ENCODE peak calls at places on chromosomes 13 and 19, in nine cellular contexts. Y is Peyer's patch, W is GM12892, R is body of pancreas, D is esophagus muscularis mucosa, A is stomach, G is testis, C is A549, S is tibial nerve. H is an unnamed sample.
A peak's percentile ranks its signal among the peaks of the same experiment; 100 is the strongest.

GRCh38 chr13:96734499-96734898 is 259.8 kb downstream of the OXGR1 start:
- DNase-seq in Y (no peak), W (no peak), R (no peak), D (no peak), A (no peak), G (no peak), C (no peak), S (no peak), H (no peak)

GRCh38 chr13:46374710-46375109 is 12.3 kb downstream of the RUBCNL start:
- DNase-seq in Y (no peak), W (no peak), R (no peak), D (no peak), A (no peak), G (no peak), C (no peak), S (no peak), H (no peak)

GRCh38 chr13:64817721-64818120 is 2412.4 kb downstream of the PCDH9 start:
- DNase-seq in Y (no peak), W (no peak), R (no peak), D (no peak), A (no peak), G (no peak), C (no peak), S (no peak), H (no peak)

GRCh38 chr19:47509170-47509847 is 5.6 kb downstream of the NAPA start:
- DNase-seq in Y (no peak), W (no peak), R (no peak), D (no peak), A (no peak), G (no peak), C (no peak), S (no peak), H (no peak)

GRCh38 chr13:47179321-47179720 is 282.5 kb upstream of the HTR2A start:
- DNase-seq in Y (no peak), W (no peak), R (no peak), D (no peak), A (no peak), G (no peak), C (no peak), S (no peak), H (no peak)

GRCh38 chr13:34017231-34017630 is 199.3 kb downstream of the RFC3 start:
- DNase-seq in Y (no peak), W (no peak), R (no peak), D (no peak), A (no peak), G (no peak), C (no peak), S (no peak), H (no peak)

GRCh38 chr13:38952827-38953226 is 37.8 kb downstream of the STOML3 start:
- DNase-seq in Y (no peak), W (no peak), R (no peak), D (no peak), A (no peak), G (no peak), C (no peak), S (no peak), H (no peak)

GRCh38 chr19:17933414-17934129 is 757 bp downstream of the CCDC124 start:
- DNase-seq in Y (peak; percentile 44), W (no peak), R (no peak), D (no peak), A (no peak), G (no peak), C (no peak), S (no peak), H (peak; percentile 59)

GRCh38 chr13:35598233-35598632 is 121.7 kb upstream of the MAB21L1 start:
- DNase-seq in Y (no peak), W (no peak), R (no peak), D (no peak), A (no peak), G (no peak), C (no peak), S (no peak), H (no peak)

GRCh38 chr13:25330541-25330940 is 29.1 kb downstream of the NUP58 start:
- DNase-seq in Y (no peak), W (no peak), R (no peak), D (no peak), A (no peak), G (no peak), C (no peak), S (no peak), H (no peak)

GRCh38 chr19:49877879-49878743 is 609 bp downstream of the TBC1D17 start:
- DNase-seq in Y (peak; percentile 99), W (peak; percentile 99), R (peak; percentile 98), D (peak; percentile 100), A (peak; percentile 99), G (peak; percentile 99), C (peak; percentile 98), S (peak; percentile 98), H (peak; percentile 99)

GRCh38 chr19:49877020-49877878 is at the start of the genes AKT1S1 and TBC1D17:
- DNase-seq in Y (peak; percentile 99), W (peak; percentile 96), R (peak; percentile 100), D (peak; percentile 100), A (peak; percentile 99), G (peak; percentile 99), C (peak; percentile 100), S (peak; percentile 97), H (peak; percentile 100)

GRCh38 chr19:49875177-49875576 is 2.0 kb downstream of the AKT1S1 start:
- DNase-seq in Y (no peak), W (no peak), R (no peak), D (no peak), A (no peak), G (no peak), C (no peak), S (no peak), H (no peak)

GRCh38 chr19:49875801-49876421 is 1.2 kb downstream of the AKT1S1 start:
- DNase-seq in Y (peak; percentile 68), W (no peak), R (no peak), D (no peak), A (no peak), G (peak; percentile 71), C (peak; percentile 79), S (no peak), H (no peak)

DNA sequence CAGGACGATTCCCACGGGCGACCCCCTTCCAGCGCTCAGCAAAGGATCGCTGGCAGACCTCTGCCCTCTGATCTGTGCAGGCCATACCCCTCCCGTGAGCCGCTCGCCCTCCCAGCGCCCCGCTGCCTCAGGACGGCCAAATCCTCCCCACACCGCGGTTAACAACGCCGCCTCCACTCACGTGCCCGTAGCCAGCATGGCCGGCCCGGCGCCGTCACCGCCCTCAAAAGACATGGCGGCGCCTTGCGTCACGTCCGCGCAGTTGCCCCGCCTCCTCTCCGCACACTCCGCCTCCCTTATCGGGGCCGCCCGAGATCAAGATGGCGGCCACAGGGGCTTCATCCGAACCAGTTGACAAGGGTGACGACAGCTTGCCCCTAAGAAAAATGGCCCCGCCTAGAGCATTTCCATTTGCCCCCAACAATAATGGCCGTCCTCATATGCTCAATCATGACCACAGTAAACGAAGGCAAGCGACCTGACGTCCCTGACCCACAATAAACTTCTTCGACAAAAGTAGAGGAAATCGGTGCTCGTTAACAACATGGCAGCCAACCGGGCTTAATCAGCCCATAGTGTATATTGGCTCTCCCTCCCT is 634 bp downstream of the AKT1S1 start:
- DNase-seq in Y (peak; percentile 98), W (no peak), R (peak; percentile 99), D (peak; percentile 99), A (peak; percentile 99), G (peak; percentile 98), C (peak; percentile 82), S (peak; percentile 96), H (peak; percentile 65)
- TF ChIP-seq POLR2A in Y (peak; percentile 10), W (peak; percentile 74), R (no peak), D (no peak), A (no peak), G (no peak), C (peak; percentile 73), S (no peak), H (peak; percentile 76)

DNA sequence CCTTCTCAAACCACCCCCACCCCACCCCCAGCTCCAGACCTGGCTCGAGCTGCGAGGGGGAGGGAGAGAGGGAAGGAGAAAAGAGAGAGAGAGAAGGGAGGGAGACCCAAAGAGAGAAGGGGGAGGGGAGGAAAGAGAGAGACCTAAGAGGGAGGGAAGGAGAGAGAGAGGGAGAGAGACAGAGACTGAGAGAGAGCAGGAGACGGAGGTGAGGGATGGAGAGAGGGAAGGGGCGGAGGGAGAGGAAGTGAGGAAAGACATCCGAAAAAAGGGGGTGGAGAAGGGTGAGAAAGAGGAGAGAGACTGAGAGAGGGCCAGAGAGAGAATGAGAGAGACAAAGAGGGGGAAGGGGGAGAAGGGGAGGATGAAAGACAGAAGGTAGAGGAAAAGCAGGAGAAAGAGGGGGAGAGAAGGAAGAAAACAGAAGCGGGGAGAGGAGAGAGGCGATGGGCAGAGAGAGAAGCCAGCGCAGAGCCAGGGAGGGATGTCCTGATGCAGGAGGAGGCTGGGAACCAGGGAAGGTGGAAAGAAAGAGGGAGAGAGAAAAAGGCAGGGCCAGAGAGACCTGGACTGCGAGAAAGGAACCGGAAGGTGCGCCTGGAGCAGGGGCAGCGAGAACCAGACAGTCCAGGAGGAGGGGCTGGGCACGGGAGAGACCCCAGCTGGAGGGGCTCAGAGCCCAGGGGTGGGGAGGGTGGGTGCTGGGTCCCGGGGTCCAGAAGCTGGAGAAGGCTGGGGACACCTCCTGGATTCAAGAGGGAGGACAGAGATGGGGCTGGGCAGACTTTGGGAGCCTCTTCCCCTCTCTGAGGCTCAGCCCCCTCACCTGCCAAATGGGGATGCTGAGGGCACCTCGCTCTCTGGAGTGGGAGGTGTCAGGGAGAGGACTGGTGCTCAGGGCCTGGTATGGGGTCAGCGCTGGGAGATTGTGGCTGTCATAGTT is 1.7 kb upstream of the SPACA6 start:
- DNase-seq in Y (no peak), W (no peak), R (no peak), D (peak; percentile 60), A (no peak), G (peak; percentile 44), C (no peak), S (no peak), H (no peak)
- TF ChIP-seq POLR2A in Y (no peak), W (no peak), R (no peak), D (no peak), A (no peak), G (no peak), C (no peak), S (no peak), H (no peak)

GRCh38 chr13:48431431-48431830 is 18.5 kb upstream of the LPAR6 start:
- DNase-seq in Y (no peak), W (no peak), R (no peak), D (no peak), A (no peak), G (no peak), C (no peak), S (no peak), H (no peak)
- TF ChIP-seq POLR2A in Y (no peak), W (no peak), R (no peak), D (no peak), A (no peak), G (no peak), C (no peak), S (no peak), H (no peak)

GRCh38 chr19:12294308-12295158 is at the start of gene ZNF44:
- DNase-seq in Y (peak; percentile 99), W (peak; percentile 88), R (peak; percentile 99), D (peak; percentile 100), A (peak; percentile 99), G (peak; percentile 100), C (peak; percentile 25), S (peak; percentile 98), H (peak; percentile 88)

GRCh38 chr19:12295191-12295590 is 508 bp upstream of the ZNF44 start:
- DNase-seq in Y (no peak), W (no peak), R (no peak), D (no peak), A (no peak), G (no peak), C (no peak), S (no peak), H (no peak)

GRCh38 chr19:12289790-12290065 is 5.0 kb downstream of the ZNF44 start:
- DNase-seq in Y (no peak), W (no peak), R (no peak), D (no peak), A (no peak), G (no peak), C (no peak), S (no peak), H (no peak)

GRCh38 chr19:12293771-12294307 is 844 bp downstream of the ZNF44 start:
- DNase-seq in Y (peak; percentile 91), W (peak; percentile 50), R (peak; percentile 95), D (no peak), A (peak; percentile 92), G (peak; percentile 71), C (peak; percentile 15), S (peak; percentile 33), H (peak; percentile 40)
- TF ChIP-seq POLR2A in Y (peak; percentile 75), W (no peak), R (peak; percentile 79), D (no peak), A (no peak), G (no peak), C (no peak), S (no peak), H (no peak)

H was measured in H54.